ENCODE peak calls at places on chromosomes 11 and 22, in eight cellular contexts. N is IMR-90, V is stomach, R is K562, Z is body of pancreas, I is A549, K is adrenal gland, S is HepG2. T is an unnamed sample.

GRCh38 chr11:94473177-94473799 is 20.4 kb downstream of the MRE11 start:
- DNase-seq in N (peak; percentile 10), V (no peak), R (no peak), Z (no peak), I (no peak), K (no peak), S (no peak), T (no peak)

GRCh38 chr22:35995772-35996171 is 32.9 kb downstream of the RBFOX2 start:
- DNase-seq in N (peak; percentile 99), V (peak; percentile 50), R (no peak), Z (peak; percentile 49), I (no peak), K (peak; percentile 81), S (no peak), T (peak; percentile 86)

GRCh38 chr11:117827521-117828511 is 3.3 kb upstream of the FXYD2 start:
- DNase-seq in N (no peak), V (peak; percentile 24), R (no peak), Z (peak; percentile 47), I (no peak), K (no peak), S (no peak), T (peak; percentile 45)

GRCh38 chr22:50490531-50491308 is 4.1 kb downstream of the MIOX start:
- DNase-seq in N (no peak), V (no peak), R (no peak), Z (no peak), I (no peak), K (no peak), S (no peak), T (no peak)

GRCh38 chr22:45680932-45681700 is 9.5 kb downstream of the ATXN10 start:
- DNase-seq in N (peak; percentile 90), V (no peak), R (no peak), Z (no peak), I (peak; percentile 42), K (no peak), S (no peak), T (no peak)

GRCh38 chr11:134517621-134518293 is 105.7 kb upstream of the B3GAT1 start:
- DNase-seq in N (no peak), V (no peak), R (no peak), Z (peak; percentile 9), I (no peak), K (no peak), S (no peak), T (no peak)

GRCh38 chr11:105612766-105613165 is 2.9 kb downstream of the GRIA4 start:
- DNase-seq in N (no peak), V (no peak), R (no peak), Z (no peak), I (no peak), K (no peak), S (no peak), T (no peak)

GRCh38 chr22:22037229-22037628 is 54.6 kb upstream of the TOP3B start:
- DNase-seq in N (no peak), V (no peak), R (no peak), Z (no peak), I (no peak), K (no peak), S (no peak), T (no peak)

GRCh38 chr22:22815397-22816170 is 72.0 kb upstream of the IGLL5 start:
- DNase-seq in N (no peak), V (no peak), R (no peak), Z (no peak), I (no peak), K (no peak), S (no peak), T (no peak)

GRCh38 chr22:49670610-49671330 is 156.9 kb downstream of the BRD1 start:
- DNase-seq in N (no peak), V (peak; percentile 23), R (no peak), Z (no peak), I (no peak), K (no peak), S (no peak), T (no peak)

GRCh38 chr11:106794058-106794457 is 224.2 kb downstream of the GUCY1A2 start:
- DNase-seq in N (no peak), V (no peak), R (no peak), Z (no peak), I (no peak), K (no peak), S (no peak), T (no peak)

GRCh38 chr11:106786251-106786650 is 232.0 kb downstream of the GUCY1A2 start:
- DNase-seq in N (no peak), V (no peak), R (no peak), Z (no peak), I (no peak), K (no peak), S (no peak), T (no peak)

GRCh38 chr11:106787454-106787853 is 230.8 kb downstream of the GUCY1A2 start:
- DNase-seq in N (no peak), V (no peak), R (no peak), Z (no peak), I (no peak), K (no peak), S (no peak), T (no peak)

DNA sequence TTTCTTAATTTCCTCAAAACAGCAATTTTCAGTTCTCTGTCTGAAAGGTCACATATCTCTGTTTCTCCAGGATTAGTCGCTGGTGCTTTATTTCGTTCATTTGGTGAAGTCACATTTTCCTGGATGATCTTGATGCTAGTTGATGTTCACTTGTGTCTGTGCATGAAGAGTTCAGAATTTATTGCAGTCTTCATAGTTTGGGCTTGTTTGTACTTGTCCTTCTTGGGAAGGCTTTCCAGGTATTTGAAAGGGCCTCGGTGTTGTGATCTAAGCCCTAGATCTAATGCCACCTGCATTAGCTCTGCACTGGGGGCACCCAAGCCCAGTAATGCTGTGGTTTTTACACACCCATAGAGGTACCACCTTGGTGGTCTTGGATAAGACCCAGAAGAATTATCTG is 228.9 kb downstream of the GUCY1A2 start:
- DNase-seq in N (no peak), V (no peak), R (no peak), Z (no peak), I (no peak), K (no peak), S (no peak), T (no peak)
- H3K4me1 ChIP-seq in N (no peaks in the 10 kb centered on the region), V (no peaks in the 10 kb centered on the region), R (no peaks in the 10 kb centered on the region), Z (no peaks in the 10 kb centered on the region), I (no peaks in the 10 kb centered on the region), K (peaks cover 5% of the 10 kb centered on the region), S (no peaks in the 10 kb centered on the region), T (peaks cover 14% of the 10 kb centered on the region)

GRCh38 chr11:61683116-61683515 is 2.9 kb downstream of the DAGLA start:
- DNase-seq in N (no peak), V (no peak), R (no peak), Z (no peak), I (no peak), K (no peak), S (no peak), T (no peak)

GRCh38 chr11:61680622-61681191 is 516 bp downstream of the DAGLA start:
- DNase-seq in N (no peak), V (no peak), R (no peak), Z (peak; percentile 37), I (no peak), K (no peak), S (no peak), T (no peak)

GRCh38 chr11:61683961-61684869 is 4.0 kb downstream of the DAGLA start:
- DNase-seq in N (peak; percentile 43), V (no peak), R (no peak), Z (peak; percentile 45), I (no peak), K (no peak), S (no peak), T (no peak)

GRCh38 chr11:61679893-61680621 is at the start of gene DAGLA:
- DNase-seq in N (peak; percentile 43), V (peak; percentile 83), R (peak; percentile 96), Z (peak; percentile 84), I (peak; percentile 68), K (peak; percentile 66), S (peak; percentile 49), T (peak; percentile 74)

GRCh38 chr11:61682093-61682732 is 2.0 kb downstream of the DAGLA start:
- DNase-seq in N (no peak), V (peak; percentile 33), R (no peak), Z (peak; percentile 92), I (no peak), K (peak; percentile 32), S (peak; percentile 99), T (peak; percentile 69)
- TF ChIP-seq POLR2A in N (no peak), V (no peak), R (no peak), Z (no peak), I (no peak), K (no peak), S (peak; percentile 44), T (no peak)

GRCh38 chr11:48036011-48036410 is 55.7 kb downstream of the PTPRJ start:
- DNase-seq in N (peak; percentile 31), V (no peak), R (no peak), Z (no peak), I (no peak), K (no peak), S (no peak), T (no peak)

GRCh38 chr11:48033918-48034341 is 53.6 kb downstream of the PTPRJ start:
- DNase-seq in N (no peak), V (no peak), R (no peak), Z (no peak), I (no peak), K (no peak), S (no peak), T (no peak)

GRCh38 chr11:48037709-48038468 is 57.5 kb downstream of the PTPRJ start:
- DNase-seq in N (peak; percentile 77), V (no peak), R (no peak), Z (no peak), I (no peak), K (no peak), S (no peak), T (no peak)

GRCh38 chr11:48036466-48036865 is 56.1 kb downstream of the PTPRJ start:
- DNase-seq in N (peak; percentile 84), V (no peak), R (no peak), Z (no peak), I (no peak), K (no peak), S (no peak), T (no peak)

GRCh38 chr11:48034926-48035876 is 54.8 kb downstream of the PTPRJ start:
- DNase-seq in N (no peak), V (peak; percentile 40), R (no peak), Z (peak; percentile 37), I (no peak), K (peak; percentile 15), S (no peak), T (peak; percentile 25)
- H3K4me1 ChIP-seq in N (peaks cover 7% of the 10 kb centered on the region), V (peaks cover 25% of the 10 kb centered on the region), R (no peaks in the 10 kb centered on the region), Z (no peaks in the 10 kb centered on the region), I (peaks cover 58% of the 10 kb centered on the region), K (no peaks in the 10 kb centered on the region), S (no peaks in the 10 kb centered on the region), T (peaks cover 22% of the 10 kb centered on the region)

GRCh38 chr11:46378811-46379482 is 2.5 kb upstream of the MDK start:
- DNase-seq in N (no peak), V (no peak), R (no peak), Z (no peak), I (no peak), K (no peak), S (no peak), T (no peak)

GRCh38 chr11:46381046-46381835 is at the start of gene MDK:
- DNase-seq in N (no peak), V (peak; percentile 48), R (peak; percentile 92), Z (peak; percentile 46), I (no peak), K (no peak), S (peak; percentile 49), T (no peak)

GRCh38 chr11:46381836-46382643 is 571 bp downstream of the MDK start:
- DNase-seq in N (no peak), V (no peak), R (peak; percentile 71), Z (no peak), I (no peak), K (no peak), S (no peak), T (peak; percentile 29)

GRCh38 chr11:46378296-46378695 is 3.2 kb upstream of the MDK start:
- DNase-seq in N (no peak), V (no peak), R (no peak), Z (no peak), I (no peak), K (no peak), S (no peak), T (peak; percentile 46)

GRCh38 chr11:46380340-46381045 is 976 bp upstream of the MDK start:
- DNase-seq in N (no peak), V (peak; percentile 80), R (peak; percentile 87), Z (peak; percentile 70), I (no peak), K (peak; percentile 79), S (peak; percentile 78), T (peak; percentile 75)
- TF ChIP-seq POLR2A in N (no peak), V (no peak), R (peak; percentile 66), Z (no peak), I (no peak), K (no peak), S (no peak), T (no peak)